ENCODE peak calls at places on chromosomes 2 and 18, in five cellular contexts. M is GM12878, S is K562, W is HepG2, Y is SK-N-SH. U is an unnamed sample.

GRCh38 chr18:24990548-24991219 is 361.3 kb downstream of the ZNF521 start:
- DNase-seq in S (no peak), M (no peak), Y (no peak), W (no peak), U (no peak)

GRCh38 chr2:42127425-42128424 is 41.4 kb upstream of the EML4 start:
- DNase-seq in Y (no peak), W (peak; percentile 97), S (no peak), M (peak; percentile 83), U (no peak)

GRCh38 chr2:240465765-240466578 is 30.5 kb downstream of the GPC1 start:
- DNase-seq in S (no peak), M (no peak), W (no peak), Y (peak; percentile 32), U (no peak)

GRCh38 chr2:206204710-206205109 is 45.0 kb downstream of the EEF1B2 start:
- DNase-seq in M (no peak), S (no peak), W (no peak), Y (peak; percentile 30), U (no peak)

GRCh38 chr18:1929720-1930119 is 641.6 kb downstream of the METTL4 start:
- DNase-seq in S (no peak), Y (no peak), M (no peak), W (no peak), U (no peak)

GRCh38 chr18:24497052-24497754 is 36.8 kb downstream of the HRH4 start:
- DNase-seq in M (no peak), W (no peak), S (no peak), Y (no peak), U (no peak)

GRCh38 chr2:231058761-231059550 is 2.3 kb downstream of the PSMD1 start:
- DNase-seq in W (no peak), S (no peak), Y (no peak), M (no peak), U (no peak)

GRCh38 chr2:179201884-179202283 is 62.7 kb downstream of the SESTD1 start:
- DNase-seq in S (no peak), W (no peak), M (no peak), Y (no peak), U (peak; percentile 8)

GRCh38 chr2:1069847-1070246 is 119.2 kb downstream of the SNTG2 start:
- DNase-seq in M (no peak), S (no peak), Y (no peak), W (no peak), U (no peak)

GRCh38 chr2:211737282-211737681 is 801.3 kb downstream of the ERBB4 start:
- DNase-seq in M (no peak), Y (no peak), S (no peak), W (no peak), U (no peak)

GRCh38 chr18:29377346-29377745 is 1200.4 kb upstream of the CDH2 start:
- DNase-seq in S (no peak), M (no peak), W (no peak), Y (no peak), U (no peak)

GRCh38 chr2:37873229-37873628 is 51.9 kb upstream of the RMDN2 start:
- DNase-seq in S (no peak), M (no peak), W (no peak), Y (no peak), U (no peak)

GRCh38 chr2:98869272-98869641 is 66.8 kb downstream of the CRACDL start:
- DNase-seq in Y (no peak), W (peak; percentile 20), M (no peak), S (no peak), U (no peak)

GRCh38 chr2:218961651-218962570 is 2.4 kb downstream of the CDK5R2 start:
- DNase-seq in M (no peak), Y (peak; percentile 74), W (no peak), S (peak; percentile 74), U (no peak)

GRCh38 chr18:58112174-58112573 is 68.1 kb downstream of the NEDD4L start:
- DNase-seq in M (no peak), W (no peak), S (no peak), Y (no peak), U (no peak)

GRCh38 chr2:121071058-121071504 is 213.9 kb downstream of the TFCP2L1 start:
- DNase-seq in Y (peak; percentile 90), S (peak; percentile 81), M (no peak), W (peak; percentile 24), U (peak; percentile 19)

GRCh38 chr2:33222309-33222708 is 254.1 kb upstream of the RASGRP3 start:
- DNase-seq in S (no peak), M (no peak), Y (no peak), W (no peak), U (no peak)

GRCh38 chr2:873027-873426 is 77.6 kb upstream of the SNTG2 start:
- DNase-seq in S (no peak), W (no peak), M (no peak), Y (no peak), U (no peak)

GRCh38 chr18:32669549-32670165 is 103.2 kb downstream of the KLHL14 start:
- DNase-seq in Y (peak; percentile 4), S (no peak), W (peak; percentile 9), M (no peak), U (no peak)

GRCh38 chr2:42042956-42043355 is 4.9 kb upstream of the PKDCC start:
- DNase-seq in S (no peak), W (no peak), Y (no peak), M (no peak), U (no peak)

DNA sequence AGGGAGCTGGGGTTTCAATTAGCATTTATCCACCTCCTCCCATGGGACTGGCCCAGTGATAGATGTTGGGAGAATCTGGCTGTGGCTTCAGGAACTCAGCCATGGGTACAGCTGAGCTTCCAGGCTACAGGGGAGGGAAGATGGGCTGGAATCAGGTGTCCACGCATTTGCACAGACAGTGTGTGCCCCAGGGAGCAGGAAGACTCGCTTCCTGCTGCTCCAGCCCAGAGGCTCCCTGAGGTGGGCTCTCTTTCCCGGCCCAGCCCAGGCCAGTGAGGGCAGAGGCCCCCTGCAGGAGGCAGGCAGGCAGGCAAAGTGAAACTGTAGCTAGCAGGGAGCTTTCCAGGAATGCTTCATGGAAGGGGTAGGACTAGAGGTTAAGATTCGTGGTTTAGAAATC is 28.7 kb downstream of the DYSF start:
- DNase-seq in M (no peak), W (no peak), S (no peak), Y (no peak), U (no peak)
- TF ChIP-seq CTCF in M (no peak), W (peak; percentile 48), S (no peak), Y (no peak), U (no peak)

DNA sequence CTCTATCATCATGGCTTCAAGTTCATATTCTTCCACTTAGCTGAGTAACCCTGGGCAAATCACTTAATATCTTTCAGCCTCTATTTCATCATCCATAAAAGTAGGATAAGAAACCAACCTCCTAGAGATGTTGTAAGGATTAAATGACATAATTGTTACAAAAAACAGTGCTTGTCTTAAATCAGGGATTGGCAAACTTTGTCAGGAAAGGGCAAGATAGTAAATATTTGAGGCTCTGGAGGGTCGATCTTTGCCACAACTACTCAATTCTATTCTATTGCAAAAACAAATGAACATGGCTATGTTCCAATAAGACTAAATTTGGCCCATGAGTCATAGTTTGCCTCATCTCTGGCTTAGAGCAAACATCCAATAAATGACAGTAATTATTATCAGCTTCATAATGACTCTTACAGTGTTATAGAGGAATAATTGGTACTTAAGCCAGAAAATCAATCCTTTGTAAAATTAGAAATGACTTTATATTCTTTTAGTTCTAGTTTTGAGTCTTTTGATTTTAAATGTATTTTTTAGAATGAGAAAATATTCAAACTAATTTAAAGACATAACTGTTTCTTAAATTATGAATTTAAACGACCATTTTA is 184.6 kb downstream of the SATB2 start:
- DNase-seq in Y (no peak), S (no peak), M (no peak), W (no peak), U (no peak)
- TF ChIP-seq ZBTB33 in Y (no peak), S (no peak), M (no peak), W (no peak), U (no peak)

GRCh38 chr18:31649449-31649848 is 34.9 kb downstream of the B4GALT6 start:
- DNase-seq in W (no peak), M (no peak), Y (no peak), S (no peak), U (no peak)
- H3K27ac ChIP-seq in W (no peak overlapping the region), M (peak overlapping the region; percentile 88), Y (no peak overlapping the region), S (no peak overlapping the region), U (no peak overlapping the region)

GRCh38 chr2:167294031-167294774 is 405.9 kb downstream of the XIRP2 start:
- DNase-seq in W (no peak), S (no peak), M (no peak), Y (peak; percentile 67), U (no peak)
- TF ChIP-seq CTCF in W (no peak), S (no peak), M (no peak), Y (no peak), U (no peak)

DNA sequence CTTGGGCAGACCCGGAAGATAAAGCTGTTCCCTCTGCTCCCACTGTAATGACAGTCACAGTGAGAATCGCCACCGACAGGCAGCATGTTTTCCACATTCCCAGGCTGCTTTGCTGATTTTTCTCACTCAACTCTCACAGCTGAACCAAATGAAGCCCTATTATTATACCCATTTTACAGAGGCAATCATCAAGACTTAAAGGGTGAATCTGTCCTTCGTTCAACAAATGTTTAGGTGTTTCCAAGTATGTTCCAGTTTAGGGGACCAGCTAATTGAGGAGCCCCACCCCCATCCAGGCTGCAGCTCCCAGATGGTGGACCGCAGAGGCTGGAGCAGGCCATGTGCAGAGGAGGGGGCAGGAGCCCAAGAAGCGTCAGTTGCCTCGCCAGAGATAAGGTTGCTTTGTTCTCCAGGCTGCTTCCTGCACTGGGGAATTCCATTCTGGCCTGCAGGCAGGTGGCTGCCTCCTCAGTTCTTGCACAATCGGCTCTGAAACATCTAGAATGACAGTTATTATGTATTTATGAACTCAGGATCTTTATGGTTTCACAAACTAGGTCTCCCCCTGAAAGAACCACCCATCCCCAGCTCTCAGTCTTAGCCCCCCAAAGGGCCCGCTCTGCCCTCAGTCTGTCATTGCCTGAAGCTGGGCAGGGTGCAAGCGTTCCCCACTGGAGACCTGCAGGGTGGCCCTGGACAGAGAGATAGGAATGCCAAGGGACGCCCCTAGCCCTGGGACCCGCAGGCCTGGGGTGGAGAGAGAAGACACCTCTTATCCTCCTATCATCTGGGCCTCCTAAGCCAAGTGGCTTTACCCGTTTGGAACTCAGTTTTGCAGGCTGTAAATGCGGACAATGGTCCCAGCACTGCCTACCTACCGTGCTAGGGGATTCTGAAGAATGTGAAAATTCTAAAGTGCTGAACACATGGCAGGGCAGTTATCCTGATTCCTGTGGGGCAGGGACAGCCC is 49.1 kb upstream of the MYCN start:
- DNase-seq in M (no peak), S (no peak), W (peak; percentile 38), Y (peak; percentile 62), U (no peak)
- TF ChIP-seq ZBTB33 in M (no peak), S (no peak), W (no peak), Y (no peak), U (no peak)

U was measured in HCT116.